ENCODE peak calls at places on chromosomes 7 and 10, in ten cellular contexts. U is pancreas; D is CD8-positive, alpha-beta T cell; S is upper lobe of right lung; T is HepG2; C is H1; A is OCI-LY7; H is CD8-positive, alpha-beta memory T cell; M is cardiac muscle cell; B is heart right ventricle. G is an unnamed sample. For H3K9me3, the result is how much of the 10 kb centered on the place peaks cover.

GRCh38 chr7:98162758-98163157 is 48.5 kb upstream of the BHLHA15 start:
- DNase-seq in U (no peak), D (no peak), S (no peak), T (no peak), C (no peak), A (peak), H (no peak), M (no peak), B (no peak), G (no peak)

GRCh38 chr10:50894312-50894711 is 8.9 kb upstream of the A1CF start:
- DNase-seq in U (no peak), D (no peak), S (no peak), T (no peak), C (no peak), A (no peak), H (no peak), M (no peak), B (no peak), G (no peak)

GRCh38 chr7:117139691-117139984 is 183.2 kb downstream of the WNT2 start:
- DNase-seq in U (no peak), D (no peak), S (no peak), T (no peak), C (no peak), A (no peak), H (no peak), M (no peak), B (no peak), G (no peak)

GRCh38 chr7:676972-677385 is 49.5 kb upstream of the DNAAF5 start:
- DNase-seq in U (no peak), D (no peak), S (peak), T (no peak), C (no peak), A (no peak), H (no peak), M (no peak), B (no peak), G (no peak)

GRCh38 chr10:30817541-30817940 is 188.0 kb upstream of the LYZL2 start:
- DNase-seq in U (no peak), D (no peak), S (no peak), T (no peak), C (no peak), A (no peak), H (no peak), M (no peak), B (no peak), G (no peak)

GRCh38 chr7:121376982-121377381 is 19.1 kb downstream of the FAM3C start:
- DNase-seq in U (no peak), D (no peak), S (no peak), T (no peak), C (no peak), A (no peak), H (no peak), M (no peak), B (no peak), G (no peak)

GRCh38 chr10:107496594-107496993 is 332.1 kb upstream of the SORCS1 start:
- DNase-seq in U (no peak), D (no peak), S (no peak), T (no peak), C (no peak), A (no peak), H (no peak), M (no peak), B (no peak), G (no peak)

GRCh38 chr7:153832160-153832559 is 220.0 kb upstream of the DPP6 start:
- DNase-seq in U (no peak), D (no peak), S (no peak), T (peak), C (no peak), A (no peak), H (no peak), M (no peak), B (no peak), G (no peak)

GRCh38 chr10:12705943-12706342 is 295.6 kb downstream of the CCDC3 start:
- DNase-seq in U (no peak), D (no peak), S (no peak), T (no peak), C (no peak), A (no peak), H (no peak), M (no peak), B (no peak), G (no peak)

GRCh38 chr7:39733881-39734571 is 110.7 kb downstream of the RALA start:
- DNase-seq in U (no peak), D (no peak), S (no peak), T (peak), C (no peak), A (peak), H (no peak), M (peak), B (no peak), G (peak)

GRCh38 chr10:68106656-68107055 is 2.6 kb upstream of the MYPN start:
- DNase-seq in U (no peak), D (no peak), S (no peak), T (no peak), C (no peak), A (no peak), H (no peak), M (peak), B (no peak), G (no peak)

GRCh38 chr10:106424076-106424475 is 740.4 kb downstream of the SORCS1 start:
- DNase-seq in U (no peak), D (no peak), S (no peak), T (no peak), C (no peak), A (no peak), H (no peak), M (peak), B (no peak), G (no peak)

GRCh38 chr10:132722980-132723970 is 62.7 kb downstream of the NKX6-2 start:
- DNase-seq in U (no peak), D (no peak), S (no peak), T (no peak), C (no peak), A (no peak), H (no peak), M (no peak), B (peak), G (no peak)

GRCh38 chr10:7649673-7650330 is 17.0 kb downstream of the ITIH5 start:
- DNase-seq in U (no peak), D (no peak), S (no peak), T (no peak), C (no peak), A (no peak), H (no peak), M (no peak), B (peak), G (no peak)

GRCh38 chr10:5095687-5096086 is 1.5 kb downstream of the AKR1C3 start:
- DNase-seq in U (no peak), D (no peak), S (no peak), T (peak), C (no peak), A (no peak), H (no peak), M (peak), B (no peak), G (no peak)

GRCh38 chr7:79272066-79272669 is 181.3 kb downstream of the MAGI2 start:
- DNase-seq in U (no peak), D (no peak), S (no peak), T (peak), C (no peak), A (peak), H (no peak), M (peak), B (no peak), G (no peak)

GRCh38 chr10:113520606-113521481 is 32.0 kb upstream of the HABP2 start:
- DNase-seq in U (peak), D (no peak), S (no peak), T (peak), C (no peak), A (peak), H (peak), M (peak), B (peak), G (no peak)

GRCh38 chr10:132891994-132892393 is 50.4 kb downstream of the CFAP46 start:
- DNase-seq in U (no peak), D (no peak), S (peak), T (no peak), C (no peak), A (no peak), H (no peak), M (peak), B (peak), G (no peak)

GRCh38 chr10:28400176-28400575 is 97.3 kb upstream of the MPP7 start:
- DNase-seq in U (no peak), D (no peak), S (no peak), T (no peak), C (no peak), A (no peak), H (no peak), M (no peak), B (no peak), G (no peak)

GRCh38 chr7:69937097-69937496 is 338.8 kb downstream of the AUTS2 start:
- DNase-seq in U (no peak), D (no peak), S (no peak), T (no peak), C (no peak), A (no peak), H (no peak), M (peak), B (no peak), G (no peak)

GRCh38 chr10:92789826-92790225 is 58.5 kb upstream of the EXOC6 start:
- DNase-seq in U (no peak), D (no peak), S (no peak), T (no peak), C (no peak), A (no peak), H (no peak), M (no peak), B (no peak), G (no peak)

GRCh38 chr7:130468612-130469011 is 23.3 kb upstream of the MEST start:
- DNase-seq in U (no peak), D (no peak), S (no peak), T (no peak), C (no peak), A (no peak), H (no peak), M (no peak), B (no peak), G (no peak)

GRCh38 chr10:106941297-106942034 is 223.0 kb downstream of the SORCS1 start:
- DNase-seq in U (peak), D (no peak), S (no peak), T (no peak), C (no peak), A (no peak), H (no peak), M (no peak), B (no peak), G (no peak)

GRCh38 chr7:152103066-152103465 is 77.6 kb downstream of the GALNT11 start:
- DNase-seq in U (no peak), D (no peak), S (no peak), T (no peak), C (no peak), A (no peak), H (no peak), M (no peak), B (no peak), G (no peak)

GRCh38 chr7:100612730-100613446 is 548 bp downstream of the MOSPD3 start:
- DNase-seq in U (peak), D (no peak), S (peak), T (peak), C (no peak), A (peak), H (peak), M (no peak), B (no peak), G (no peak)

GRCh38 chr10:102347236-102347828 is 48.2 kb upstream of the NFKB2 start:
- DNase-seq in U (peak), D (no peak), S (no peak), T (peak), C (peak), A (peak), H (no peak), M (peak), B (peak), G (no peak)

GRCh38 chr10:59793924-59794323 is 40.7 kb upstream of the MRLN start:
- DNase-seq in U (no peak), D (no peak), S (no peak), T (no peak), C (no peak), A (no peak), H (no peak), M (no peak), B (no peak), G (no peak)

DNA sequence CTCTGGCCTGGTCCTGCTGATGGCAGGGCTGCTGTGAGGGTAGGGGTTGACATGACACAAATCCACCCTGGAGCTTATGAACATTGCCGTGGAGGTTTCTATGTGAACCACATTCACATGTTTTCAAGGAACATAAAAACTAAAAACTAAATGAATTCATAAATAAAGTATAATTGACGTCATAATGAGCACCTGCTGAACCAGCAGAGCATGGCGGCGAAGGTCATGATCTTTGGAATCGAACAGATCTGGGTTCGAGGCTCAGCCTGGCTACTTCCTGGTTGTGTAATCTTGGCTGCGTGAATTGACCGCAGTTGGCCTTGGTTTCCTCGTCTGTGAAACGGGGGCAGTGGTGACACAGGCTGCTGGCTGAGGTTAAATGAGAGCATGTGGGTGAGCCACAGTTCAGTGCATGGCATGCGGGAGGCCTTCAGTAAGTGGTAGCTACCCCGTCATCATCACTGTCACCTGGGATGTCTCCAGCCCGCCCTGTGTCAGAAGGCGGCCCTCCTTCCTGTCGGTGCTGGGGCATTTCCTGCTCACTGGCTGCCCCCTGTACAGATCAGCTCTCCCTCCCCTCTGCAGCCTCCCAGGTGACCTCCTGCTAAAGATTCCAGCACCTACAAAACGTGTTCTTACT is 190.2 kb upstream of the SHH start:
- DNase-seq in U (no peak), D (no peak), S (no peak), T (no peak), C (no peak), A (no peak), H (no peak), M (no peak), B (no peak), G (no peak)
- H3K9me3 ChIP-seq in U (under half), D (under half), S (under half), T (under half), C (under half), A (under half), H (under half), M (under half), B (under half), G (under half)

DNA sequence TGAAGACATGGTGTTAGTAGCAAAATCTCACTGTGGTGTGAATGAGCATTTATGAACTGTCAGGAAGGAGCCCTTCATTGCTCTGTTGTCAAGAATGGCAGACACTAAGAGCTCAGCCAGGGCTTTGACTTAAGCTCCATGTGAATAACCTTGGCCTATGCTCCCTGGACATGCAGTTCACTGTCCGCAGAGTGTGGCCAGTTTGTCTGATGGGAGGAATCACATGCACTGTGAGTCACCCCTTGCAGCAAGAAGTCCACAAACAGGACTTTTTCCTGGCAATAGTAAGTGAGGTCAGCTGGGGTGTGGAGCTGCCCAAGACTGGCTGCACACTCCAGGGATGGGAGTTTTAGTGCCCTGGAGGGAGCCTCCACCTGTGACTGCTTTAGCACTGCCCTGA is 49.5 kb downstream of the ZNF37A start:
- DNase-seq in U (no peak), D (no peak), S (no peak), T (peak), C (no peak), A (no peak), H (no peak), M (no peak), B (no peak), G (no peak)
- H3K9me3 ChIP-seq in U (under half), D (under half), S (under half), T (under half), C (half or more), A (under half), H (under half), M (under half), B (under half), G (under half)

DNA sequence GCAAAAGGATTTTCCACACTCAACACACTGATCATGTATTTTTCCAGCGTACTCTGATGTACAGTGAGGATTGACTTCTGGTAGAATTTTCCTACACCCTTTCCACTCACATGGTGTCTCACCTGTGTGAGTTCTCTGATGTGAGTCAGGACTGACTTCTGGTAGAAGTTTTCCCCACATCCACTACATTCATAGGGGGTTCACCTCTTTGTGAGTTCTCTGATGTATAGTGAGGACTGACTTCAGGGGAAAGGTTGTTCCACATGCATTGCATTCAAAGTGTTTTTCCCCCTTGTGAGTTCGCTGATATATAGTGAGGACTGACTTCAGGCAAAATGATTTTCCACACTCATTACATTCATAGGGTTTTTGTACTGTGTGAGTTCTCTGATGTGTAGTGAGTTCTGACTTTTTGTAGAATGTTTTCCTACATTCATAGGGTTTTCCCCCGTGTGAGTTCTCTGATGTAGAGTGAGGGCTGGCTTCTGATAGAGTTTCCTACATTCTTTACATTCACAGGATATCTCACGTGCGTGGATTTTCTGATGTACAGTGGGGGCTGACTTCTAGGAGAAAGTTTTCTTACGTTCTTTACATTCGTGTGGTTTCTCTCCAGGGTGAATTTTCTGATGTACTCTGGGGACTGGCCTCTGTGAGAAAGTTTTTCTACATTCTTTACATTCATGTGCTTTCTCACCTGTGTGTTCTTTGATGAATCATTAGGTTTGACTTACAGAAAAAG is 146.5 kb downstream of the GLRX3 start:
- DNase-seq in U (no peak), D (no peak), S (no peak), T (no peak), C (no peak), A (no peak), H (no peak), M (no peak), B (no peak), G (no peak)
- H3K9me3 ChIP-seq in U (under half), D (under half), S (half or more), T (half or more), C (half or more), A (under half), H (under half), M (under half), B (half or more), G (half or more)

GRCh38 chr10:131141207-131141606 is 170.3 kb downstream of the TCERG1L start:
- DNase-seq in U (no peak), D (no peak), S (peak), T (no peak), C (no peak), A (no peak), H (no peak), M (no peak), B (no peak), G (no peak)
- H3K9me3 ChIP-seq in U (under half), D (under half), S (under half), T (under half), C (under half), A (under half), H (under half), M (under half), B (under half), G (under half)

G was measured in CD4-positive, alpha-beta T cell.